ENCODE peak calls at places on chromosome 17, in nine cellular contexts. One of them, this sample, is unnamed.

GRCh38 chr17:61537264-61537771 is 53.7 kb downstream of the NACA2 start:
- DNase-seq in tibial artery: no peak
- DNase-seq in transverse colon: no peak
- DNase-seq in endothelial cell: no peak
- DNase-seq in T-cell: no peak
- DNase-seq in NCI-H345: peak; percentile 18
- DNase-seq in lower leg skin: no peak
- DNase-seq in fibroblast of the conjunctiva: no peak
- DNase-seq in amniotic stem cell: no peak
- DNase-seq in this sample: no peak

GRCh38 chr17:2844386-2844785 is 48.1 kb downstream of the RAP1GAP2 start:
- DNase-seq in T-cell: no peak
- DNase-seq in transverse colon: no peak
- DNase-seq in endothelial cell: no peak
- DNase-seq in NCI-H345: peak; percentile 72
- DNase-seq in lower leg skin: no peak
- DNase-seq in amniotic stem cell: no peak
- DNase-seq in tibial artery: no peak
- DNase-seq in fibroblast of the conjunctiva: no peak
- DNase-seq in this sample: peak; percentile 20

GRCh38 chr17:45441536-45442310 is 9.1 kb upstream of the ARHGAP27 start:
- DNase-seq in lower leg skin: peak; percentile 77
- DNase-seq in endothelial cell: no peak
- DNase-seq in fibroblast of the conjunctiva: no peak
- DNase-seq in NCI-H345: no peak
- DNase-seq in amniotic stem cell: no peak
- DNase-seq in T-cell: no peak
- DNase-seq in tibial artery: no peak
- DNase-seq in transverse colon: no peak
- DNase-seq in this sample: no peak

GRCh38 chr17:81165246-81166032 is at the start of gene PVALEF:
- DNase-seq in endothelial cell: peak; percentile 49
- DNase-seq in T-cell: no peak
- DNase-seq in fibroblast of the conjunctiva: no peak
- DNase-seq in tibial artery: no peak
- DNase-seq in lower leg skin: no peak
- DNase-seq in transverse colon: no peak
- DNase-seq in amniotic stem cell: no peak
- DNase-seq in NCI-H345: no peak
- DNase-seq in this sample: no peak

GRCh38 chr17:61809816-61810392 is 53.4 kb downstream of the BRIP1 start:
- DNase-seq in lower leg skin: no peak
- DNase-seq in fibroblast of the conjunctiva: peak; percentile 48
- DNase-seq in T-cell: no peak
- DNase-seq in NCI-H345: peak; percentile 60
- DNase-seq in tibial artery: no peak
- DNase-seq in endothelial cell: no peak
- DNase-seq in transverse colon: no peak
- DNase-seq in amniotic stem cell: no peak
- DNase-seq in this sample: peak; percentile 63

GRCh38 chr17:57507828-57508227 is 237.3 kb downstream of the CCDC182 start:
- DNase-seq in lower leg skin: no peak
- DNase-seq in endothelial cell: no peak
- DNase-seq in tibial artery: no peak
- DNase-seq in T-cell: no peak
- DNase-seq in transverse colon: no peak
- DNase-seq in fibroblast of the conjunctiva: no peak
- DNase-seq in amniotic stem cell: no peak
- DNase-seq in NCI-H345: peak; percentile 68
- DNase-seq in this sample: no peak

GRCh38 chr17:51857052-51857593 is 301.4 kb downstream of the CA10 start:
- DNase-seq in T-cell: no peak
- DNase-seq in amniotic stem cell: no peak
- DNase-seq in endothelial cell: no peak
- DNase-seq in tibial artery: no peak
- DNase-seq in transverse colon: no peak
- DNase-seq in NCI-H345: peak; percentile 49
- DNase-seq in fibroblast of the conjunctiva: no peak
- DNase-seq in lower leg skin: no peak
- DNase-seq in this sample: no peak

GRCh38 chr17:43356999-43357398 is 41.8 kb upstream of the ARL4D start:
- DNase-seq in transverse colon: no peak
- DNase-seq in lower leg skin: no peak
- DNase-seq in T-cell: no peak
- DNase-seq in NCI-H345: no peak
- DNase-seq in endothelial cell: no peak
- DNase-seq in fibroblast of the conjunctiva: peak; percentile 72
- DNase-seq in amniotic stem cell: peak; percentile 84
- DNase-seq in tibial artery: no peak
- DNase-seq in this sample: peak; percentile 93

GRCh38 chr17:73705594-73705993 is 61.3 kb upstream of the SDK2 start:
- DNase-seq in tibial artery: no peak
- DNase-seq in transverse colon: no peak
- DNase-seq in T-cell: no peak
- DNase-seq in amniotic stem cell: no peak
- DNase-seq in fibroblast of the conjunctiva: no peak
- DNase-seq in endothelial cell: no peak
- DNase-seq in lower leg skin: no peak
- DNase-seq in NCI-H345: peak; percentile 66
- DNase-seq in this sample: peak; percentile 25

GRCh38 chr17:68456529-68457167 is 648 bp downstream of the WIPI1 start:
- DNase-seq in amniotic stem cell: peak; percentile 76
- DNase-seq in tibial artery: peak; percentile 90
- DNase-seq in transverse colon: peak; percentile 82
- DNase-seq in fibroblast of the conjunctiva: peak; percentile 88
- DNase-seq in lower leg skin: peak; percentile 95
- DNase-seq in NCI-H345: peak; percentile 20
- DNase-seq in T-cell: no peak
- DNase-seq in endothelial cell: peak; percentile 63
- DNase-seq in this sample: peak; percentile 59

GRCh38 chr17:42276609-42277341 is 584 bp upstream of the STAT5B start:
- DNase-seq in tibial artery: peak; percentile 82
- DNase-seq in lower leg skin: peak; percentile 95
- DNase-seq in endothelial cell: peak; percentile 52
- DNase-seq in NCI-H345: peak; percentile 31
- DNase-seq in amniotic stem cell: peak; percentile 62
- DNase-seq in fibroblast of the conjunctiva: peak; percentile 33
- DNase-seq in T-cell: no peak
- DNase-seq in transverse colon: peak; percentile 75
- DNase-seq in this sample: peak; percentile 45

GRCh38 chr17:27975146-27976011 is 67.1 kb upstream of the NLK start:
- DNase-seq in amniotic stem cell: no peak
- DNase-seq in tibial artery: no peak
- DNase-seq in fibroblast of the conjunctiva: no peak
- DNase-seq in endothelial cell: no peak
- DNase-seq in transverse colon: no peak
- DNase-seq in T-cell: no peak
- DNase-seq in NCI-H345: no peak
- DNase-seq in lower leg skin: no peak
- DNase-seq in this sample: peak; percentile 54